ENCODE peak calls at places on chromosomes 16 and 17, in nine cellular contexts. T is cardiac muscle cell; H is mammary epithelial cell; S is body of pancreas; L is transverse colon; R is psoas muscle; I is GM12878; X is A549; B is CD8-positive, alpha-beta T cell. C is an unnamed sample.

GRCh38 chr16:67447508-67448076 is 16.7 kb downstream of the HSD11B2 start:
- DNase-seq in R (peak), I (peak), H (no peak), B (peak), T (no peak), S (peak), L (peak), X (peak), C (no peak)

GRCh38 chr16:70463235-70463634 is 8.8 kb downstream of the FCSK start:
- DNase-seq in I (no peak), H (no peak), X (no peak), L (no peak), R (no peak), T (no peak), S (no peak), B (no peak), C (no peak)

GRCh38 chr17:78896091-78896833 is 6.7 kb downstream of the CEP295NL start:
- DNase-seq in L (no peak), R (no peak), H (no peak), X (no peak), B (no peak), I (no peak), T (no peak), S (no peak), C (no peak)

GRCh38 chr16:6633441-6633840 is 699.2 kb upstream of the RBFOX1 start:
- DNase-seq in L (no peak), X (no peak), T (no peak), S (no peak), I (no peak), H (no peak), B (no peak), R (no peak), C (no peak)

GRCh38 chr17:29393451-29393850 is 3.3 kb downstream of the TAOK1 start:
- DNase-seq in B (no peak), I (no peak), X (no peak), L (no peak), R (no peak), S (no peak), H (no peak), T (no peak), C (no peak)

GRCh38 chr17:76867578-76868175 is 527 bp upstream of the MGAT5B start:
- DNase-seq in L (no peak), I (no peak), X (peak), S (no peak), R (no peak), B (no peak), H (peak), T (no peak), C (peak)

GRCh38 chr16:24337013-24337412 is 80.9 kb downstream of the CACNG3 start:
- DNase-seq in B (no peak), R (no peak), T (no peak), S (no peak), I (no peak), L (no peak), X (no peak), H (no peak), C (no peak)

GRCh38 chr17:35079547-35079946 is 16.0 kb upstream of the RFFL start:
- DNase-seq in T (no peak), I (no peak), L (no peak), B (no peak), X (peak), H (peak), S (no peak), R (no peak), C (peak)

GRCh38 chr17:76051571-76051970 is 20.7 kb downstream of the SRP68 start:
- DNase-seq in B (no peak), S (no peak), T (no peak), H (no peak), L (no peak), X (no peak), R (no peak), I (no peak), C (no peak)

DNA sequence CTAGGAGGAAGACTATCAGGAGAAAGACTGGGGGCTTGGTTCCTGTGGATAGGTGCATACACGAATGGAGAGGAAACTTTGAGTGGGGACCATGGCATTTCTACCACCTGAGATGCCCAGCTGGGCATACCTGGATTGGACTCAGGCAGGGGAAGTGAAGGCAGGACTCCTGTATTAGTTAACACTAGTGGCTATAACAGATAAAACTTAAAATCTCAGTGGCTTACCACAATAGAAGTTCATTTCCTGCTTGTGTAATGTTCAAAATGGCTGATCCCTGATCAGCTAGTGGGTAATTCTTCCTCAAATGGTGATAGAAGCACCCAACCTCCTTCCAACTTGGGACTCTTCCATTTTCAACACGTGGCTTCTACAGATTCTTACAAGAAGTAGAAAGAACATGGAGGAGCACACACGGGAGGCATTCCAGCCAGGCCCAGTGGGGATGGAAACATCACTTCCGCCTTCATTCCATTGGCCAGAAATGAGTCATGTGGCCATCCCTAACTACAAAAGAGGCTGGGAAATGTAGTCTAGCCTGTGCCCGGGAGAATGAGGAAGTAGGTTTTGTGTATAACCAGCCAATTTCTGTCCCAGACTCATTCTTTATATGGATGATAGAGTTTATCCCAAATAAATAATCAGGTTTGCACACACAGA is 112.1 kb downstream of the UTP18 start:
- DNase-seq in X (peak), H (peak), I (peak), T (no peak), B (no peak), L (peak), R (no peak), S (no peak), C (peak)
- H3K4me3 ChIP-seq in X (no peak), H (peak), I (peak), T (no peak), B (no peak), L (no peak), R (no peak), S (no peak), C (peak)

DNA sequence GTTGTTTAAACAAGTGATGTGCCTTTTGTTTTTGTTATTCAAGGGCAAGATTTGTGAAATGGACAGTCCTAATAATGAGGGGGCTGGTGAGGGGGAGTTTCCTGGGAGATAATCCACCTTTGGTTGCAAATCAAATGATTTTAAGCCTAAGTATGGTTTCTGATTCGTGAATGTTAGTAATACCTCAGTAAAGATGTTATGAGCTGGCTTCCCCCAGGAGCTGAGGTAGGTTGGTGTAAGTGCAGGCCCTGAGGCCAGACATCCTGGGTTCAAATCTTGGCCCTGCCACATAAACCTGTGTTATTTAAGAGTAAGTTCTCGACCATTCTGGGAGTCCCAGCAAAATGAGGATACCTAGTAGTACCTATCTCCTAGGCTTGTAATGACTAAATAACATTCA is 1.5 kb downstream of the SNX29 start:
- DNase-seq in H (no peak), T (no peak), L (no peak), S (no peak), R (no peak), B (no peak), X (no peak), I (no peak), C (no peak)
- H3K27ac ChIP-seq in H (no peak), T (no peak), L (peak), S (no peak), R (peak), B (no peak), X (peak), I (peak), C (no peak)

GRCh38 chr17:70100983-70101382 is 26.0 kb downstream of the KCNJ16 start:
- DNase-seq in L (no peak), H (no peak), I (no peak), R (no peak), B (no peak), X (peak), S (no peak), T (no peak), C (no peak)
- TF ChIP-seq CTCF in L (no peak), H (peak), I (no peak), R (no peak), B (no peak), X (peak), S (no peak), T (no peak), C (no peak)

GRCh38 chr17:66446419-66446818 is 144.0 kb downstream of the PRKCA start:
- DNase-seq in B (no peak), R (no peak), X (no peak), L (no peak), H (no peak), S (no peak), T (no peak), I (no peak), C (no peak)
- H3K4me3 ChIP-seq in B (no peak), R (no peak), X (no peak), L (no peak), H (no peak), S (no peak), T (no peak), I (no peak), C (no peak)

C was measured in brain microvascular endothelial cell.